ENCODE peak calls at places on chromosomes 7 and 10, in eight cellular contexts. One of them, this sample, is unnamed.

GRCh38 chr10:70903262-70903921 is 15.0 kb upstream of the PCBD1 start:
- DNase-seq in keratinocyte: no peak
- DNase-seq in choroid plexus epithelial cell: peak
- DNase-seq in WTC11: peak
- DNase-seq in fibroblast of the aortic adventitia: peak
- DNase-seq in BE2C: peak
- DNase-seq in mesothelial cell of epicardium: peak
- DNase-seq in nephron progenitor cell: peak
- DNase-seq in this sample: no peak

GRCh38 chr10:10438335-10439123 is 579.1 kb upstream of the CELF2 start:
- DNase-seq in keratinocyte: no peak
- DNase-seq in choroid plexus epithelial cell: peak
- DNase-seq in WTC11: no peak
- DNase-seq in fibroblast of the aortic adventitia: no peak
- DNase-seq in BE2C: no peak
- DNase-seq in mesothelial cell of epicardium: no peak
- DNase-seq in nephron progenitor cell: no peak
- DNase-seq in this sample: no peak

GRCh38 chr10:132477398-132478340 is 59.9 kb upstream of the INPP5A start:
- DNase-seq in keratinocyte: no peak
- DNase-seq in choroid plexus epithelial cell: no peak
- DNase-seq in WTC11: peak
- DNase-seq in fibroblast of the aortic adventitia: no peak
- DNase-seq in BE2C: no peak
- DNase-seq in mesothelial cell of epicardium: no peak
- DNase-seq in nephron progenitor cell: peak
- DNase-seq in this sample: peak

GRCh38 chr10:71805776-71806705 is 32.7 kb upstream of the VSIR start:
- DNase-seq in keratinocyte: peak
- DNase-seq in choroid plexus epithelial cell: peak
- DNase-seq in WTC11: peak
- DNase-seq in fibroblast of the aortic adventitia: no peak
- DNase-seq in BE2C: no peak
- DNase-seq in mesothelial cell of epicardium: no peak
- DNase-seq in nephron progenitor cell: peak
- DNase-seq in this sample: no peak

GRCh38 chr7:27684491-27684890 is 21.8 kb upstream of the HIBADH start:
- DNase-seq in keratinocyte: no peak
- DNase-seq in choroid plexus epithelial cell: no peak
- DNase-seq in WTC11: no peak
- DNase-seq in fibroblast of the aortic adventitia: no peak
- DNase-seq in BE2C: no peak
- DNase-seq in mesothelial cell of epicardium: no peak
- DNase-seq in nephron progenitor cell: no peak
- DNase-seq in this sample: no peak

GRCh38 chr10:71112138-71112785 is 100.1 kb upstream of the UNC5B start:
- DNase-seq in keratinocyte: no peak
- DNase-seq in choroid plexus epithelial cell: no peak
- DNase-seq in WTC11: no peak
- DNase-seq in fibroblast of the aortic adventitia: no peak
- DNase-seq in BE2C: no peak
- DNase-seq in mesothelial cell of epicardium: no peak
- DNase-seq in nephron progenitor cell: no peak
- DNase-seq in this sample: no peak

GRCh38 chr7:157972914-157973313 is 614.7 kb downstream of the PTPRN2 start:
- DNase-seq in keratinocyte: no peak
- DNase-seq in choroid plexus epithelial cell: no peak
- DNase-seq in WTC11: no peak
- DNase-seq in fibroblast of the aortic adventitia: no peak
- DNase-seq in BE2C: no peak
- DNase-seq in mesothelial cell of epicardium: no peak
- DNase-seq in nephron progenitor cell: no peak
- DNase-seq in this sample: no peak

GRCh38 chr7:66140924-66141323 is 26.3 kb downstream of the CRCP start:
- DNase-seq in keratinocyte: peak
- DNase-seq in choroid plexus epithelial cell: peak
- DNase-seq in WTC11: peak
- DNase-seq in fibroblast of the aortic adventitia: peak
- DNase-seq in BE2C: peak
- DNase-seq in mesothelial cell of epicardium: peak
- DNase-seq in nephron progenitor cell: peak
- DNase-seq in this sample: no peak

GRCh38 chr7:44275829-44276570 is 49.4 kb downstream of the CAMK2B start:
- DNase-seq in keratinocyte: no peak
- DNase-seq in choroid plexus epithelial cell: peak
- DNase-seq in WTC11: peak
- DNase-seq in fibroblast of the aortic adventitia: no peak
- DNase-seq in BE2C: peak
- DNase-seq in mesothelial cell of epicardium: no peak
- DNase-seq in nephron progenitor cell: peak
- DNase-seq in this sample: peak

GRCh38 chr10:97921581-97922377 is 72.1 kb downstream of the GOLGA7B start:
- DNase-seq in keratinocyte: no peak
- DNase-seq in choroid plexus epithelial cell: no peak
- DNase-seq in WTC11: no peak
- DNase-seq in fibroblast of the aortic adventitia: peak
- DNase-seq in BE2C: no peak
- DNase-seq in mesothelial cell of epicardium: no peak
- DNase-seq in nephron progenitor cell: no peak
- DNase-seq in this sample: peak

GRCh38 chr10:119417852-119418251 is 124.7 kb downstream of the RGS10 start:
- DNase-seq in keratinocyte: no peak
- DNase-seq in choroid plexus epithelial cell: no peak
- DNase-seq in WTC11: no peak
- DNase-seq in fibroblast of the aortic adventitia: no peak
- DNase-seq in BE2C: no peak
- DNase-seq in mesothelial cell of epicardium: no peak
- DNase-seq in nephron progenitor cell: no peak
- DNase-seq in this sample: no peak

GRCh38 chr7:131653418-131654248 is 97.2 kb upstream of the PODXL start:
- DNase-seq in keratinocyte: no peak
- DNase-seq in choroid plexus epithelial cell: no peak
- DNase-seq in WTC11: no peak
- DNase-seq in fibroblast of the aortic adventitia: peak
- DNase-seq in BE2C: no peak
- DNase-seq in mesothelial cell of epicardium: no peak
- DNase-seq in nephron progenitor cell: no peak
- DNase-seq in this sample: no peak

GRCh38 chr7:82701941-82702340 is 258.4 kb upstream of the CACNA2D1 start:
- DNase-seq in keratinocyte: no peak
- DNase-seq in choroid plexus epithelial cell: no peak
- DNase-seq in WTC11: no peak
- DNase-seq in fibroblast of the aortic adventitia: peak
- DNase-seq in BE2C: no peak
- DNase-seq in mesothelial cell of epicardium: no peak
- DNase-seq in nephron progenitor cell: no peak
- DNase-seq in this sample: no peak

GRCh38 chr7:149422914-149423285 is 38.0 kb downstream of the ZNF777 start:
- DNase-seq in keratinocyte: no peak
- DNase-seq in choroid plexus epithelial cell: no peak
- DNase-seq in WTC11: peak
- DNase-seq in fibroblast of the aortic adventitia: no peak
- DNase-seq in BE2C: no peak
- DNase-seq in mesothelial cell of epicardium: no peak
- DNase-seq in nephron progenitor cell: no peak
- DNase-seq in this sample: no peak

GRCh38 chr7:54015251-54015650 is 526.9 kb upstream of the VSTM2A start:
- DNase-seq in keratinocyte: no peak
- DNase-seq in choroid plexus epithelial cell: no peak
- DNase-seq in WTC11: no peak
- DNase-seq in fibroblast of the aortic adventitia: no peak
- DNase-seq in BE2C: no peak
- DNase-seq in mesothelial cell of epicardium: no peak
- DNase-seq in nephron progenitor cell: no peak
- DNase-seq in this sample: no peak

GRCh38 chr10:122688293-122688989 is 11.2 kb downstream of the C10orf120 start:
- DNase-seq in keratinocyte: no peak
- DNase-seq in choroid plexus epithelial cell: peak
- DNase-seq in WTC11: no peak
- DNase-seq in fibroblast of the aortic adventitia: peak
- DNase-seq in BE2C: no peak
- DNase-seq in mesothelial cell of epicardium: no peak
- DNase-seq in nephron progenitor cell: no peak
- DNase-seq in this sample: no peak
- TF ChIP-seq CTCF in keratinocyte: no peak
- TF ChIP-seq CTCF in choroid plexus epithelial cell: peak
- TF ChIP-seq CTCF in WTC11: no peak
- TF ChIP-seq CTCF in fibroblast of the aortic adventitia: no peak
- TF ChIP-seq CTCF in BE2C: no peak
- TF ChIP-seq CTCF in mesothelial cell of epicardium: no peak
- TF ChIP-seq CTCF in nephron progenitor cell: no peak
- TF ChIP-seq CTCF in this sample: peak

GRCh38 chr7:130207642-130208041 is at the start of gene SSMEM1:
- DNase-seq in keratinocyte: peak
- DNase-seq in choroid plexus epithelial cell: peak
- DNase-seq in WTC11: no peak
- DNase-seq in fibroblast of the aortic adventitia: peak
- DNase-seq in BE2C: no peak
- DNase-seq in mesothelial cell of epicardium: no peak
- DNase-seq in nephron progenitor cell: no peak
- DNase-seq in this sample: no peak

GRCh38 chr7:130208511-130208910 is 851 bp downstream of the SSMEM1 start:
- DNase-seq in keratinocyte: no peak
- DNase-seq in choroid plexus epithelial cell: no peak
- DNase-seq in WTC11: no peak
- DNase-seq in fibroblast of the aortic adventitia: no peak
- DNase-seq in BE2C: no peak
- DNase-seq in mesothelial cell of epicardium: no peak
- DNase-seq in nephron progenitor cell: no peak
- DNase-seq in this sample: no peak

GRCh38 chr7:130205084-130205947 is at the start of gene TMEM209:
- DNase-seq in keratinocyte: peak
- DNase-seq in choroid plexus epithelial cell: peak
- DNase-seq in WTC11: peak
- DNase-seq in fibroblast of the aortic adventitia: peak
- DNase-seq in BE2C: peak
- DNase-seq in mesothelial cell of epicardium: peak
- DNase-seq in nephron progenitor cell: peak
- DNase-seq in this sample: peak

GRCh38 chr7:130210181-130210935 is 2.7 kb downstream of the SSMEM1 start:
- DNase-seq in keratinocyte: no peak
- DNase-seq in choroid plexus epithelial cell: peak
- DNase-seq in WTC11: no peak
- DNase-seq in fibroblast of the aortic adventitia: peak
- DNase-seq in BE2C: no peak
- DNase-seq in mesothelial cell of epicardium: no peak
- DNase-seq in nephron progenitor cell: no peak
- DNase-seq in this sample: no peak

DNA sequence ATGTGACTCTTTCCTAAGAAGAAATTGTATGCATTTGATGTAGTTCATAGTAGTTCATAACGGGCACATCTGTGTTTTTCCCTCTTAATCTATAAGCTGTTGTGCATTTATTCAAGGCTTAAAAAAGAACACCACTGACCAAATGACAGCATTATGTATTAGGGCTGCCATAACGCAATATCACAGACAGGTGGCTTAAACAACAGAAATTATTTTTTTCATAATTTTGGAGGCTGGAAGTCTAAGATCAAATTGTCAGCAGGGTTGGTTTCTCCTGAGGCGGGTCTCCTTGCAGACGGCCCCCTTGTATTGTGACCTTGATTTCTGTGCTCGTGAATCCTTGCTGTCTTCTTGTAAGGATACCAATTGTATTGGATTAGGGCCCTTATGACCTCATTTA is 627 bp upstream of the SSMEM1 start:
- DNase-seq in keratinocyte: no peak
- DNase-seq in choroid plexus epithelial cell: peak
- DNase-seq in WTC11: no peak
- DNase-seq in fibroblast of the aortic adventitia: no peak
- DNase-seq in BE2C: no peak
- DNase-seq in mesothelial cell of epicardium: no peak
- DNase-seq in nephron progenitor cell: no peak
- DNase-seq in this sample: no peak
- TF ChIP-seq CTCF in keratinocyte: no peak
- TF ChIP-seq CTCF in choroid plexus epithelial cell: peak
- TF ChIP-seq CTCF in WTC11: no peak
- TF ChIP-seq CTCF in fibroblast of the aortic adventitia: no peak
- TF ChIP-seq CTCF in BE2C: no peak
- TF ChIP-seq CTCF in mesothelial cell of epicardium: no peak
- TF ChIP-seq CTCF in nephron progenitor cell: no peak
- TF ChIP-seq CTCF in this sample: no peak

GRCh38 chr10:75351637-75352036 is 49.9 kb downstream of the ZNF503 start:
- DNase-seq in keratinocyte: no peak
- DNase-seq in choroid plexus epithelial cell: no peak
- DNase-seq in WTC11: no peak
- DNase-seq in fibroblast of the aortic adventitia: no peak
- DNase-seq in BE2C: no peak
- DNase-seq in mesothelial cell of epicardium: no peak
- DNase-seq in nephron progenitor cell: no peak
- DNase-seq in this sample: no peak

GRCh38 chr10:75353183-75353582 is 48.4 kb downstream of the ZNF503 start:
- DNase-seq in keratinocyte: no peak
- DNase-seq in choroid plexus epithelial cell: no peak
- DNase-seq in WTC11: no peak
- DNase-seq in fibroblast of the aortic adventitia: no peak
- DNase-seq in BE2C: no peak
- DNase-seq in mesothelial cell of epicardium: peak
- DNase-seq in nephron progenitor cell: peak
- DNase-seq in this sample: no peak

GRCh38 chr10:75352650-75353049 is 48.9 kb downstream of the ZNF503 start:
- DNase-seq in keratinocyte: no peak
- DNase-seq in choroid plexus epithelial cell: peak
- DNase-seq in WTC11: no peak
- DNase-seq in fibroblast of the aortic adventitia: no peak
- DNase-seq in BE2C: peak
- DNase-seq in mesothelial cell of epicardium: peak
- DNase-seq in nephron progenitor cell: no peak
- DNase-seq in this sample: no peak

GRCh38 chr10:75347211-75347610 is 54.4 kb downstream of the ZNF503 start:
- DNase-seq in keratinocyte: no peak
- DNase-seq in choroid plexus epithelial cell: no peak
- DNase-seq in WTC11: no peak
- DNase-seq in fibroblast of the aortic adventitia: no peak
- DNase-seq in BE2C: no peak
- DNase-seq in mesothelial cell of epicardium: no peak
- DNase-seq in nephron progenitor cell: peak
- DNase-seq in this sample: no peak

GRCh38 chr10:75350791-75351190 is 50.8 kb downstream of the ZNF503 start:
- DNase-seq in keratinocyte: peak
- DNase-seq in choroid plexus epithelial cell: peak
- DNase-seq in WTC11: no peak
- DNase-seq in fibroblast of the aortic adventitia: peak
- DNase-seq in BE2C: no peak
- DNase-seq in mesothelial cell of epicardium: no peak
- DNase-seq in nephron progenitor cell: no peak
- DNase-seq in this sample: no peak
- TF ChIP-seq CTCF in keratinocyte: no peak
- TF ChIP-seq CTCF in choroid plexus epithelial cell: peak
- TF ChIP-seq CTCF in WTC11: no peak
- TF ChIP-seq CTCF in fibroblast of the aortic adventitia: no peak
- TF ChIP-seq CTCF in BE2C: no peak
- TF ChIP-seq CTCF in mesothelial cell of epicardium: no peak
- TF ChIP-seq CTCF in nephron progenitor cell: no peak
- TF ChIP-seq CTCF in this sample: no peak

DNA sequence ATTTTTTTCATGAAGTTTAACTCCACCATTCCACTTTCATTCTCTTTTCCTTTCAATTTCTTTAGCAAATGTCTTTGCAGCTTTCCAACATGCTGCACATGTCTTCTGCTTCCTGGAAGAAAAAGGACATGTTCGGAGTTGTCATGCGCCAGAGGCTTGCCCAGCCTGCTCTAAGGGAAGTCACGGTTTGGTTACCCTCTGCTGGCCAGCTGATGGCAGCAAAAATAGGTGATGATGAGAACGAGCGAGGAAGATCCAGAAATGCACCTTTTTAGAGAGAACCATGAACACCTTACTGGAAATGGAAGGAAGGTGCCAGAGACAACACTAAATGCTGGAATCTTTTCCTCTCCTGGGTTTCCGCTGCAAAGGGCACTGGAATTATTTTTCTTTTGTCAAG is 4.9 kb upstream of the ZSCAN21 start:
- DNase-seq in keratinocyte: no peak
- DNase-seq in choroid plexus epithelial cell: no peak
- DNase-seq in WTC11: no peak
- DNase-seq in fibroblast of the aortic adventitia: no peak
- DNase-seq in BE2C: no peak
- DNase-seq in mesothelial cell of epicardium: no peak
- DNase-seq in nephron progenitor cell: no peak
- DNase-seq in this sample: no peak
- TF ChIP-seq CTCF in keratinocyte: peak
- TF ChIP-seq CTCF in choroid plexus epithelial cell: peak
- TF ChIP-seq CTCF in WTC11: no peak
- TF ChIP-seq CTCF in fibroblast of the aortic adventitia: no peak
- TF ChIP-seq CTCF in BE2C: peak
- TF ChIP-seq CTCF in mesothelial cell of epicardium: no peak
- TF ChIP-seq CTCF in nephron progenitor cell: no peak
- TF ChIP-seq CTCF in this sample: no peak

This sample was measured in chondrocyte.